ENCODE peak calls at places on chromosomes 2 and 18, in six cellular contexts. I is left ventricle myocardium superior, D is fibroblast of the conjunctiva, R is GM12891, O is GDM1, X is foreskin fibroblast. J is an unnamed sample.

GRCh38 chr2:192675640-192676039 is 480.9 kb upstream of the TMEFF2 start:
- DNase-seq in I (no peak), D (no peak), R (no peak), O (no peak), X (no peak), J (no peak)

GRCh38 chr2:157692768-157693167 is 64.1 kb upstream of the ACVR1C start:
- DNase-seq in I (no peak), D (no peak), R (no peak), O (no peak), X (peak; percentile 72), J (no peak)

GRCh38 chr2:203534486-203535077 is 519 bp downstream of the RAPH1 start:
- DNase-seq in I (no peak), D (no peak), R (peak; percentile 18), O (no peak), X (peak; percentile 3), J (peak; percentile 20)

GRCh38 chr18:80171190-80171872 is 62.3 kb downstream of the ADNP2 start:
- DNase-seq in I (peak; percentile 73), D (no peak), R (peak; percentile 75), O (no peak), X (peak; percentile 43), J (no peak)

GRCh38 chr2:212926948-212927347 is 224.5 kb downstream of the IKZF2 start:
- DNase-seq in I (peak; percentile 72), D (no peak), R (no peak), O (no peak), X (no peak), J (no peak)

GRCh38 chr2:30122362-30122761 is 24.4 kb upstream of the YPEL5 start:
- DNase-seq in I (no peak), D (no peak), R (no peak), O (no peak), X (no peak), J (no peak)

GRCh38 chr2:28471701-28472236 is 24.1 kb upstream of the PLB1 start:
- DNase-seq in I (no peak), D (no peak), R (no peak), O (no peak), X (no peak), J (no peak)

GRCh38 chr2:161102770-161103450 is 57.3 kb upstream of the TANK start:
- DNase-seq in I (no peak), D (no peak), R (no peak), O (no peak), X (no peak), J (no peak)

GRCh38 chr18:61929881-61930640 is 37.3 kb upstream of the RNF152 start:
- DNase-seq in I (no peak), D (no peak), R (no peak), O (no peak), X (no peak), J (no peak)

GRCh38 chr18:8525692-8526091 is 83.5 kb upstream of the RAB12 start:
- DNase-seq in I (no peak), D (no peak), R (no peak), O (peak; percentile 22), X (no peak), J (no peak)

GRCh38 chr2:236061497-236061896 is 106.7 kb downstream of the GBX2 start:
- DNase-seq in I (no peak), D (no peak), R (no peak), O (no peak), X (no peak), J (no peak)

GRCh38 chr2:78498125-78498524 is 527.4 kb upstream of the REG3G start:
- DNase-seq in I (no peak), D (no peak), R (no peak), O (no peak), X (no peak), J (no peak)

GRCh38 chr18:63207825-63208224 is 111.7 kb downstream of the BCL2 start:
- DNase-seq in I (no peak), D (no peak), R (no peak), O (no peak), X (no peak), J (peak; percentile 24)

GRCh38 chr2:70340921-70341765 is 39.3 kb upstream of the FAM136A start:
- DNase-seq in I (no peak), D (peak; percentile 20), R (peak; percentile 42), O (peak; percentile 4), X (no peak), J (peak; percentile 21)

GRCh38 chr2:95389256-95390119 is 13.0 kb upstream of the FAHD2A start:
- DNase-seq in I (peak; percentile 80), D (peak; percentile 51), R (peak; percentile 87), O (peak; percentile 15), X (peak; percentile 61), J (peak; percentile 19)

GRCh38 chr2:182587831-182588230 is 128.2 kb upstream of the DNAJC10 start:
- DNase-seq in I (no peak), D (peak; percentile 32), R (no peak), O (no peak), X (peak; percentile 62), J (no peak)

GRCh38 chr2:8536686-8537571 is 144.9 kb upstream of the ID2 start:
- DNase-seq in I (no peak), D (no peak), R (no peak), O (no peak), X (no peak), J (no peak)

GRCh38 chr2:158953926-158954763 is 14.3 kb upstream of the TANC1 start:
- DNase-seq in I (peak; percentile 82), D (peak; percentile 84), R (no peak), O (peak; percentile 22), X (peak; percentile 71), J (no peak)

J was measured in naive B cell.